ENCODE peak calls at places on chromosomes 12 and 14, in seven cellular contexts. One of them, this sample, is unnamed.

GRCh38 chr12:113439606-113440030 is 17.4 kb downstream of the SDSL start:
- DNase-seq in colonic mucosa: no peak
- DNase-seq in RWPE1: peak
- DNase-seq in mammary epithelial cell: no peak
- DNase-seq in IMR-90: peak
- DNase-seq in B cell: no peak
- DNase-seq in pancreas: no peak
- DNase-seq in this sample: peak

GRCh38 chr14:89417111-89417468 is at the start of gene FOXN3:
- DNase-seq in IMR-90: peak
- DNase-seq in B cell: peak
- DNase-seq in pancreas: peak
- DNase-seq in RWPE1: peak
- DNase-seq in colonic mucosa: peak
- DNase-seq in mammary epithelial cell: peak
- DNase-seq in this sample: peak

GRCh38 chr12:118528625-118529024 is 152.3 kb downstream of the SUDS3 start:
- DNase-seq in mammary epithelial cell: no peak
- DNase-seq in IMR-90: no peak
- DNase-seq in RWPE1: no peak
- DNase-seq in B cell: no peak
- DNase-seq in pancreas: no peak
- DNase-seq in colonic mucosa: no peak
- DNase-seq in this sample: no peak

GRCh38 chr14:64174922-64175782 is 119.0 kb downstream of the ESR2 start:
- DNase-seq in colonic mucosa: no peak
- DNase-seq in IMR-90: no peak
- DNase-seq in pancreas: no peak
- DNase-seq in RWPE1: no peak
- DNase-seq in mammary epithelial cell: no peak
- DNase-seq in B cell: no peak
- DNase-seq in this sample: no peak

GRCh38 chr12:67827820-67828383 is 161.3 kb upstream of the IFNG-AS1 start:
- DNase-seq in B cell: no peak
- DNase-seq in colonic mucosa: peak
- DNase-seq in IMR-90: peak
- DNase-seq in RWPE1: peak
- DNase-seq in pancreas: no peak
- DNase-seq in mammary epithelial cell: peak
- DNase-seq in this sample: peak

GRCh38 chr14:90644882-90645281 is 171.3 kb downstream of the TTC7B start:
- DNase-seq in B cell: no peak
- DNase-seq in pancreas: no peak
- DNase-seq in IMR-90: peak
- DNase-seq in mammary epithelial cell: peak
- DNase-seq in colonic mucosa: no peak
- DNase-seq in RWPE1: no peak
- DNase-seq in this sample: no peak

GRCh38 chr12:102757154-102757873 is 159.7 kb downstream of the PAH start:
- DNase-seq in B cell: no peak
- DNase-seq in colonic mucosa: no peak
- DNase-seq in pancreas: no peak
- DNase-seq in IMR-90: no peak
- DNase-seq in mammary epithelial cell: no peak
- DNase-seq in RWPE1: no peak
- DNase-seq in this sample: no peak

GRCh38 chr12:68957273-68957672 is 24.3 kb upstream of the CPM start:
- DNase-seq in pancreas: no peak
- DNase-seq in B cell: no peak
- DNase-seq in colonic mucosa: no peak
- DNase-seq in RWPE1: no peak
- DNase-seq in mammary epithelial cell: no peak
- DNase-seq in IMR-90: no peak
- DNase-seq in this sample: no peak

GRCh38 chr12:32588604-32589003 is 90.5 kb upstream of the DNM1L start:
- DNase-seq in colonic mucosa: no peak
- DNase-seq in pancreas: no peak
- DNase-seq in RWPE1: no peak
- DNase-seq in IMR-90: no peak
- DNase-seq in mammary epithelial cell: no peak
- DNase-seq in B cell: no peak
- DNase-seq in this sample: no peak

GRCh38 chr14:30214456-30215090 is 286.9 kb upstream of the PRKD1 start:
- DNase-seq in mammary epithelial cell: peak
- DNase-seq in colonic mucosa: no peak
- DNase-seq in IMR-90: peak
- DNase-seq in pancreas: no peak
- DNase-seq in RWPE1: peak
- DNase-seq in B cell: no peak
- DNase-seq in this sample: peak

GRCh38 chr12:69392146-69392928 is 32.8 kb downstream of the YEATS4 start:
- DNase-seq in pancreas: no peak
- DNase-seq in RWPE1: peak
- DNase-seq in IMR-90: peak
- DNase-seq in colonic mucosa: no peak
- DNase-seq in mammary epithelial cell: peak
- DNase-seq in B cell: no peak
- DNase-seq in this sample: no peak

GRCh38 chr14:68762944-68763831 is 29.7 kb downstream of the ZFP36L1 start:
- DNase-seq in B cell: no peak
- DNase-seq in pancreas: peak
- DNase-seq in IMR-90: peak
- DNase-seq in RWPE1: no peak
- DNase-seq in colonic mucosa: peak
- DNase-seq in mammary epithelial cell: peak
- DNase-seq in this sample: no peak

GRCh38 chr12:98725481-98726247 is 80.6 kb downstream of the APAF1 start:
- DNase-seq in IMR-90: peak
- DNase-seq in colonic mucosa: no peak
- DNase-seq in RWPE1: peak
- DNase-seq in mammary epithelial cell: peak
- DNase-seq in pancreas: no peak
- DNase-seq in B cell: no peak
- DNase-seq in this sample: peak

GRCh38 chr12:15193927-15194326 is 27.3 kb downstream of the RERG start:
- DNase-seq in colonic mucosa: no peak
- DNase-seq in pancreas: no peak
- DNase-seq in RWPE1: no peak
- DNase-seq in mammary epithelial cell: no peak
- DNase-seq in B cell: no peak
- DNase-seq in IMR-90: no peak
- DNase-seq in this sample: no peak

GRCh38 chr14:56118611-56119181 is 485 bp downstream of the PELI2 start:
- DNase-seq in colonic mucosa: peak
- DNase-seq in pancreas: peak
- DNase-seq in mammary epithelial cell: no peak
- DNase-seq in B cell: peak
- DNase-seq in RWPE1: no peak
- DNase-seq in IMR-90: no peak
- DNase-seq in this sample: peak

GRCh38 chr14:56122306-56122705 is 4.1 kb downstream of the PELI2 start:
- DNase-seq in IMR-90: peak
- DNase-seq in RWPE1: no peak
- DNase-seq in colonic mucosa: no peak
- DNase-seq in pancreas: no peak
- DNase-seq in mammary epithelial cell: no peak
- DNase-seq in B cell: no peak
- DNase-seq in this sample: no peak

GRCh38 chr14:56119221-56119967 is 1.2 kb downstream of the PELI2 start:
- DNase-seq in RWPE1: no peak
- DNase-seq in IMR-90: peak
- DNase-seq in B cell: peak
- DNase-seq in mammary epithelial cell: no peak
- DNase-seq in colonic mucosa: peak
- DNase-seq in pancreas: peak
- DNase-seq in this sample: peak

GRCh38 chr14:56121786-56122185 is 3.6 kb downstream of the PELI2 start:
- DNase-seq in pancreas: no peak
- DNase-seq in IMR-90: peak
- DNase-seq in RWPE1: no peak
- DNase-seq in B cell: no peak
- DNase-seq in colonic mucosa: no peak
- DNase-seq in mammary epithelial cell: no peak
- DNase-seq in this sample: no peak

DNA sequence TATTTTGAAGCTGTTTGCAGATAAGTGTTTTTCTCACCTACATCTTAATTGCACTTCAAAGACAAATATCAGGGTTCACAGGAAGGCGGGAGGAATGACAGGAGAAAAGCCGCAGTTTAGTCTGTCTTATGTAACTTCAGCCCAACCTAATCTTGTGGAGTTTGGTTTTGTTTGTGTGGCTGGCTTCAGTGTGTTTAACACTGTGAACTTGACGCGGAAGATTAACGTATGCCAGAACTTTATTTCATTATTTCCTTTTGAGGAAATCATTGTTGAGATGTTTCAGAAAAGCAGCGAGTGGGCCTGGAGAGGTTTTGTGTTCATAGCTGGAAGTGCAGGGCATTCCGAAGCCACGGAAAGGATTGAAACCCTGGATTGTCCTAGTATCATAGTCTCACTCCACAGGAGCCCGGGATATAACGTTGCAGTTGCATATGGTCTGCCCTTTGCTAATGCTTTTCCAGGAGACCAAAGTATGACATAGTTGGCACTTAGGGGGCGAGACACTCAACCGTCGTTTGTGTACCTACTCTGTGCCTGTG is 2.0 kb downstream of the PELI2 start:
- DNase-seq in RWPE1: no peak
- DNase-seq in colonic mucosa: peak
- DNase-seq in B cell: no peak
- DNase-seq in IMR-90: peak
- DNase-seq in mammary epithelial cell: no peak
- DNase-seq in pancreas: no peak
- DNase-seq in this sample: peak
- TF ChIP-seq CTCF in RWPE1: no peak
- TF ChIP-seq CTCF in colonic mucosa: no peak
- TF ChIP-seq CTCF in B cell: no peak
- TF ChIP-seq CTCF in IMR-90: no peak
- TF ChIP-seq CTCF in mammary epithelial cell: no peak
- TF ChIP-seq CTCF in pancreas: no peak
- TF ChIP-seq CTCF in this sample: no peak

GRCh38 chr12:128974881-128975280 is 121.6 kb downstream of the GLT1D1 start:
- DNase-seq in mammary epithelial cell: no peak
- DNase-seq in B cell: no peak
- DNase-seq in IMR-90: no peak
- DNase-seq in colonic mucosa: no peak
- DNase-seq in pancreas: no peak
- DNase-seq in RWPE1: no peak
- DNase-seq in this sample: no peak

GRCh38 chr12:128980623-128981022 is 127.3 kb downstream of the GLT1D1 start:
- DNase-seq in pancreas: no peak
- DNase-seq in mammary epithelial cell: no peak
- DNase-seq in colonic mucosa: no peak
- DNase-seq in B cell: no peak
- DNase-seq in IMR-90: no peak
- DNase-seq in RWPE1: no peak
- DNase-seq in this sample: no peak

GRCh38 chr12:128971802-128972201 is 118.5 kb downstream of the GLT1D1 start:
- DNase-seq in RWPE1: no peak
- DNase-seq in pancreas: no peak
- DNase-seq in mammary epithelial cell: no peak
- DNase-seq in B cell: no peak
- DNase-seq in IMR-90: no peak
- DNase-seq in colonic mucosa: no peak
- DNase-seq in this sample: no peak

GRCh38 chr12:128973883-128974681 is 120.8 kb downstream of the GLT1D1 start:
- DNase-seq in RWPE1: no peak
- DNase-seq in IMR-90: no peak
- DNase-seq in colonic mucosa: no peak
- DNase-seq in B cell: no peak
- DNase-seq in mammary epithelial cell: no peak
- DNase-seq in pancreas: no peak
- DNase-seq in this sample: no peak

DNA sequence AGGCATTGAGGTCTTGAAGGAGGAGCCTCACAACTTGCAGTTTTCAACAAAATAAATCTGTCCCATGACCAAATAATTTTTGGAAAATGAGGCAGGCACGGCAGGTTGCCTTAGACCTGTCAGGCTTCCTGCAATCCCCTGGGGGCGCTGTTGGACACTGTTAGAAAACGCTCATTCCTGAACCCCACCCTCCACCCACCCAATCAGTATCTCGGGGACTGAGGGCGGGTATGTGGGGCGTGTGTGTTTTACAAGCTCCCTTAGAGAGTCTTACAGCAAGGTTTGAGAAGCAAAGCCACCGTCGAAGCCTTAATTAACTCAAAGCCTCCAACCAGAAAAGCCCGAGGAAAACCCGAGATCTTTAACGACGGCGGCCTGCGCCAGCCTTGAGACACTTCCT is 122.8 kb downstream of the GLT1D1 start:
- DNase-seq in mammary epithelial cell: no peak
- DNase-seq in pancreas: no peak
- DNase-seq in colonic mucosa: peak
- DNase-seq in IMR-90: no peak
- DNase-seq in RWPE1: no peak
- DNase-seq in B cell: no peak
- DNase-seq in this sample: no peak
- TF ChIP-seq CTCF in mammary epithelial cell: no peak
- TF ChIP-seq CTCF in pancreas: no peak
- TF ChIP-seq CTCF in colonic mucosa: peak
- TF ChIP-seq CTCF in IMR-90: no peak
- TF ChIP-seq CTCF in RWPE1: no peak
- TF ChIP-seq CTCF in B cell: no peak
- TF ChIP-seq CTCF in this sample: no peak

GRCh38 chr14:104968541-104969401 is 9.4 kb downstream of the AHNAK2 start:
- DNase-seq in pancreas: peak
- DNase-seq in B cell: no peak
- DNase-seq in IMR-90: no peak
- DNase-seq in colonic mucosa: peak
- DNase-seq in RWPE1: peak
- DNase-seq in mammary epithelial cell: peak
- DNase-seq in this sample: no peak
- TF ChIP-seq CTCF in pancreas: no peak
- TF ChIP-seq CTCF in B cell: no peak
- TF ChIP-seq CTCF in IMR-90: no peak
- TF ChIP-seq CTCF in colonic mucosa: no peak
- TF ChIP-seq CTCF in RWPE1: no peak
- TF ChIP-seq CTCF in mammary epithelial cell: no peak
- TF ChIP-seq CTCF in this sample: no peak

GRCh38 chr12:74535536-74535935 is 2.1 kb upstream of the ATXN7L3B start:
- DNase-seq in RWPE1: no peak
- DNase-seq in colonic mucosa: no peak
- DNase-seq in pancreas: no peak
- DNase-seq in mammary epithelial cell: no peak
- DNase-seq in B cell: no peak
- DNase-seq in IMR-90: no peak
- DNase-seq in this sample: no peak

GRCh38 chr12:74538491-74539258 is 1.0 kb downstream of the ATXN7L3B start:
- DNase-seq in mammary epithelial cell: peak
- DNase-seq in colonic mucosa: peak
- DNase-seq in pancreas: no peak
- DNase-seq in IMR-90: no peak
- DNase-seq in B cell: no peak
- DNase-seq in RWPE1: peak
- DNase-seq in this sample: peak

GRCh38 chr12:74539261-74539660 is 1.6 kb downstream of the ATXN7L3B start:
- DNase-seq in B cell: no peak
- DNase-seq in IMR-90: no peak
- DNase-seq in RWPE1: no peak
- DNase-seq in mammary epithelial cell: no peak
- DNase-seq in colonic mucosa: no peak
- DNase-seq in pancreas: no peak
- DNase-seq in this sample: no peak

GRCh38 chr12:74537707-74538385 is at the start of gene ATXN7L3B:
- DNase-seq in B cell: peak
- DNase-seq in pancreas: peak
- DNase-seq in colonic mucosa: peak
- DNase-seq in RWPE1: peak
- DNase-seq in mammary epithelial cell: peak
- DNase-seq in IMR-90: peak
- DNase-seq in this sample: peak

GRCh38 chr12:74537126-74537706 is 419 bp upstream of the ATXN7L3B start:
- DNase-seq in IMR-90: peak
- DNase-seq in B cell: peak
- DNase-seq in colonic mucosa: no peak
- DNase-seq in pancreas: no peak
- DNase-seq in mammary epithelial cell: peak
- DNase-seq in RWPE1: peak
- DNase-seq in this sample: no peak
- TF ChIP-seq CTCF in IMR-90: peak
- TF ChIP-seq CTCF in B cell: peak
- TF ChIP-seq CTCF in colonic mucosa: peak
- TF ChIP-seq CTCF in pancreas: peak
- TF ChIP-seq CTCF in mammary epithelial cell: peak
- TF ChIP-seq CTCF in RWPE1: peak
- TF ChIP-seq CTCF in this sample: peak